ENCODE peak calls at places on chromosomes 12 and 14, in four cellular contexts. Q is A549, K is heart left ventricle, O is lower lobe of right lung. R is an unnamed sample.

GRCh38 chr12:9872743-9873142 is 3.6 kb upstream of the CLEC2B start:
- DNase-seq in Q (no peak), K (no peak), O (no peak), R (no peak)

GRCh38 chr12:125512541-125513298 is 447.5 kb downstream of the AACS start:
- DNase-seq in Q (no peak), K (no peak), O (no peak), R (no peak)

GRCh38 chr12:30603129-30603528 is 92.5 kb downstream of the IPO8 start:
- DNase-seq in Q (no peak), K (no peak), O (no peak), R (no peak)

GRCh38 chr14:55438066-55438683 is 2.2 kb downstream of the TBPL2 start:
- DNase-seq in Q (peak), K (no peak), O (no peak), R (peak)

GRCh38 chr12:21774358-21775129 is at the start of gene KCNJ8:
- DNase-seq in Q (peak), K (peak), O (peak), R (no peak)

GRCh38 chr12:122871851-122872785 is 23.8 kb downstream of the VPS37B start:
- DNase-seq in Q (peak), K (peak), O (peak), R (peak)

GRCh38 chr14:24235804-24236688 is 3.3 kb downstream of the GMPR2 start:
- DNase-seq in Q (no peak), K (no peak), O (no peak), R (no peak)

GRCh38 chr14:90512332-90512951 is 115.6 kb downstream of the CALM1 start:
- DNase-seq in Q (no peak), K (no peak), O (peak), R (no peak)

GRCh38 chr14:75223664-75224154 is 47.3 kb upstream of the TMED10 start:
- DNase-seq in Q (no peak), K (peak), O (peak), R (no peak)

GRCh38 chr12:11739980-11740379 is 90.5 kb downstream of the ETV6 start:
- DNase-seq in Q (no peak), K (no peak), O (no peak), R (no peak)

GRCh38 chr12:49777800-49778748 is 36.7 kb downstream of the TMBIM6 start:
- DNase-seq in Q (peak), K (peak), O (peak), R (no peak)

GRCh38 chr14:64200170-64200569 is 94.0 kb downstream of the ESR2 start:
- DNase-seq in Q (no peak), K (peak), O (peak), R (no peak)

GRCh38 chr14:104881369-104881979 is 16.4 kb downstream of the CEP170B start:
- DNase-seq in Q (no peak), K (peak), O (no peak), R (no peak)

GRCh38 chr14:78090820-78091219 is 79.4 kb upstream of the NRXN3 start:
- DNase-seq in Q (no peak), K (no peak), O (no peak), R (no peak)

GRCh38 chr14:91375748-91376452 is 41.7 kb downstream of the CCDC88C start:
- DNase-seq in Q (no peak), K (no peak), O (no peak), R (no peak)

GRCh38 chr12:119710374-119710773 is 42.4 kb downstream of the PRKAB1 start:
- DNase-seq in Q (no peak), K (no peak), O (peak), R (no peak)

GRCh38 chr12:75585309-75585708 is 73.9 kb upstream of the KRR1 start:
- DNase-seq in Q (peak), K (no peak), O (no peak), R (no peak)

GRCh38 chr12:53791735-53792326 is 40.1 kb upstream of the CISTR start:
- DNase-seq in Q (peak), K (no peak), O (no peak), R (no peak)

GRCh38 chr12:91993287-91994028 is 152.2 kb downstream of the BTG1 start:
- DNase-seq in Q (no peak), K (no peak), O (no peak), R (no peak)

GRCh38 chr14:67919259-67919658 is 99.7 kb downstream of the RAD51B start:
- DNase-seq in Q (no peak), K (no peak), O (no peak), R (no peak)

GRCh38 chr12:56476972-56477432 is 8.6 kb downstream of the SPRYD4 start:
- DNase-seq in Q (no peak), K (no peak), O (no peak), R (no peak)

GRCh38 chr14:78798757-78799156 is 628.6 kb downstream of the NRXN3 start:
- DNase-seq in Q (no peak), K (no peak), O (no peak), R (no peak)

GRCh38 chr12:49502590-49502989 is 36.2 kb upstream of the KCNH3 start:
- DNase-seq in Q (no peak), K (no peak), O (no peak), R (no peak)

GRCh38 chr14:81591266-81591665 is 57.6 kb upstream of the SEL1L start:
- DNase-seq in Q (no peak), K (no peak), O (no peak), R (no peak)

GRCh38 chr14:105097797-105098127 is 32.5 kb upstream of the GPR132 start:
- DNase-seq in Q (no peak), K (no peak), O (no peak), R (no peak)

GRCh38 chr14:85214471-85214870 is 315.5 kb upstream of the FLRT2 start:
- DNase-seq in Q (peak), K (no peak), O (no peak), R (no peak)

GRCh38 chr14:91277546-91278382 is 33.3 kb upstream of the GPR68 start:
- DNase-seq in Q (no peak), K (no peak), O (peak), R (no peak)

GRCh38 chr12:3200779-3201738 is 123.9 kb downstream of the TSPAN9 start:
- DNase-seq in Q (no peak), K (no peak), O (no peak), R (no peak)

DNA sequence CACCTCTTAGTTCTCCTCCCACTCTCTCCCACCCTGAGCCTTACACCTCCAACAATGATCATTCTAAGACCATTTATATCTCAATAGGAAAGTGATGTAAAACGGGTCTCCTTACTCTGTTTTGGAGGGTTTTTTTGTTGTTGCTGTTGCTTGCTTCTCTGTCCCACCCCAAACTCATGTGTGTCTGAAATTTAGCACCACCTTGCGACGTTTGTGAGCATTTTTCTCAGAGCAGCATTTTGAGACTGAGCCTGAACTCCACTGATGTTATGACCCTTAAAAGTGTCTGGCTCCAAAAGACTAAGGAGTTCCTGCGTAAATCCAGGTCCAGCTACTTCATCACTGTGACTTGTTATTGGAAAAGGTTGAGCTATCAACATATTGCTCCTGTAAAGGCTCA is 155.0 kb downstream of the DAD1 start:
- DNase-seq in Q (no peak), K (no peak), O (no peak), R (no peak)
- TF ChIP-seq CTCF in Q (no peak), K (no peak), O (no peak), R (no peak)

GRCh38 chr14:25757364-25757763 is 707.4 kb upstream of the STXBP6 start:
- DNase-seq in Q (no peak), K (no peak), O (no peak), R (no peak)

GRCh38 chr14:25756880-25757279 is 706.9 kb upstream of the STXBP6 start:
- DNase-seq in Q (no peak), K (no peak), O (no peak), R (no peak)

GRCh38 chr14:25759251-25759650 is 709.3 kb upstream of the STXBP6 start:
- DNase-seq in Q (no peak), K (no peak), O (no peak), R (no peak)
- TF ChIP-seq CTCF in Q (no peak), K (no peak), O (no peak), R (no peak)

DNA sequence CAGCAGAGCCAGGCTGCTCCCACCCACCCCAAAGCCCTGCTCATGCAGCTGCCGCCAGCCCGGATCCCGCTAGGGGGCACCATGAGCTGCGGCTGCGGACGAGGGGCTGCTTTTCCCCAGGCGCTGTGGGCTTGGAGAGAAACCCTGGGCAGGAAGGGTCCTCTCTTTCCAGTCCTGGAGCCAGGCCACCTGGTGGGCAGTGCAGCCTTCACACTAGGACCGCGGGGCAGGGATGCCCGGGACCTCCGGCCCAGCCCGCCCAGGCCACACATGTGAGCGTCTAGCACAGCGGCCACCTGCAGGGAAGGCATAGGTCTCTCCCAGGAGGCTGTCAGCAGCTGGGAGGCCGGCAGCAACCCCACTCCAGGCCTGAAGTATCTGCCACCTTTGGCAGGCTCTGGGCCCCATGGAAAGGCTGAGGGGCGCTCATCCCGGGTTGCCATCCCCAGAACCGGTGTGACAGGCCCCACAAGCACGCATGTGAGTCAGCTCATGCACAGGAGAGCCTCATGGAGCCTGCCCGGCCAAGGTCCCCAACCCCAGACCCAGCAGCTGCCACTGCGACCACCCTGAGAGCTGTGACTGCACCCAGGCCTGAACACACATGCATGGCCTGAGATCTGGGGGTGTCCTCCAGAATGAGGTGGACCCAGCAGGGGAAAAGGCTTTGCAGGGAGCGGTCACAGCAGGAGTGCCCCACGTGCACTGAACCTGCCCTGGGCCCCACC is 280.0 kb upstream of the RTL1 start:
- DNase-seq in Q (no peak), K (no peak), O (no peak), R (no peak)
- TF ChIP-seq CTCF in Q (peak), K (peak), O (peak), R (no peak)

GRCh38 chr12:123938679-123939480 is 33.8 kb downstream of the CCDC92 start:
- DNase-seq in Q (peak), K (no peak), O (no peak), R (no peak)
- TF ChIP-seq CTCF in Q (peak), K (peak), O (peak), R (peak)